ENCODE peak calls at places on chromosomes 4 and X, in ten cellular contexts. H is cardiac muscle cell, O is A673, N is dorsolateral prefrontal cortex, B is endodermal cell, G is IMR-90, Y is lung, M is mammary epithelial cell, P is tibial artery, S is psoas muscle. U is an unnamed sample. For H3K27me3, the result is how much of the 10 kb centered on the place peaks cover.

GRCh38 chr4:91170756-91171155 is 1043.6 kb downstream of the CCSER1 start:
- DNase-seq in H (no peak), O (no peak), N (no peak), B (no peak), G (no peak), Y (no peak), M (no peak), P (no peak), S (no peak), U (no peak)

GRCh38 chr4:57154926-57155325 is 44.7 kb upstream of the IGFBP7 start:
- DNase-seq in H (no peak), O (no peak), N (no peak), B (no peak), G (no peak), Y (no peak), M (no peak), P (no peak), S (no peak), U (no peak)

GRCh38 chrX:3191821-3192220 is 150.6 kb downstream of the ARSF start:
- DNase-seq in H (no peak), O (no peak), N (no peak), B (no peak), G (peak), Y (no peak), M (no peak), P (no peak), S (no peak), U (no peak)

GRCh38 chrX:23779025-23779424 is 3.9 kb upstream of the SAT1 start:
- DNase-seq in H (no peak), O (peak), N (no peak), B (no peak), G (peak), Y (no peak), M (peak), P (no peak), S (no peak), U (no peak)

GRCh38 chr4:127500242-127500641 is 132.5 kb upstream of the INTU start:
- DNase-seq in H (no peak), O (no peak), N (no peak), B (no peak), G (no peak), Y (no peak), M (no peak), P (no peak), S (no peak), U (no peak)

GRCh38 chrX:129701624-129702069 is 37.1 kb upstream of the XPNPEP2 start:
- DNase-seq in H (no peak), O (no peak), N (peak), B (no peak), G (peak), Y (no peak), M (no peak), P (peak), S (peak), U (no peak)

GRCh38 chr4:96194993-96195392 is 355.1 kb downstream of the PDHA2 start:
- DNase-seq in H (no peak), O (no peak), N (no peak), B (no peak), G (no peak), Y (no peak), M (no peak), P (no peak), S (no peak), U (no peak)

GRCh38 chr4:80173387-80173786 is 23.9 kb upstream of the PRDM8 start:
- DNase-seq in H (no peak), O (no peak), N (no peak), B (no peak), G (peak), Y (no peak), M (peak), P (no peak), S (no peak), U (no peak)

GRCh38 chrX:131728295-131729145 is 184.6 kb downstream of the OR13H1 start:
- DNase-seq in H (no peak), O (peak), N (peak), B (no peak), G (peak), Y (peak), M (peak), P (no peak), S (peak), U (no peak)

GRCh38 chr4:154858166-154858565 is 77.1 kb downstream of the RBM46 start:
- DNase-seq in H (no peak), O (no peak), N (no peak), B (no peak), G (no peak), Y (no peak), M (no peak), P (no peak), S (no peak), U (no peak)

DNA sequence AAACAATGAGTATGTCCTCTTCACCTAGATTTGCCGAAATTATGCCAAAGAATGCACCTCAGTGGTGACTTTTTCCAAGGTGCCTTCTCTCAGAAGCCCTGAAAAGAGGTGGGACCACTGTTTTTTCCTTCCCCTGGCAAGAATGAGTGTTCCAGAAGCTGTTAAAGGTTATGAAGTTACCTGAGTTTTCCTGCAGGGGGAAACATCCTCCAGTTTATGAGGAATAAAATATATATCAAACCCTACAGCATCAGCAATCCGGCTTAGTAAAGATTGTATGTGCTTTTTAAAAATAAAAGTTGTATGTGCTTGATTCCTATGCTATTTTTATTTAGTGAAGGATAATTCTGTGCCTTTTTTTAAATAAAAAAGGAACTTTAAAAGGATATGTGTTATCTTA is 73.3 kb downstream of the RBM46 start:
- DNase-seq in H (peak), O (peak), N (no peak), B (no peak), G (peak), Y (no peak), M (peak), P (no peak), S (no peak), U (no peak)
- TF ChIP-seq CTCF in H (peak), O (peak), N (no peak), B (peak), G (peak), Y (no peak), M (peak), P (no peak), S (no peak), U (peak)

GRCh38 chr4:77601614-77602187 is 3.9 kb upstream of the CXCL13 start:
- DNase-seq in H (no peak), O (no peak), N (no peak), B (no peak), G (no peak), Y (no peak), M (peak), P (no peak), S (no peak), U (no peak)

GRCh38 chr4:77600521-77601451 is 4.8 kb upstream of the CXCL13 start:
- DNase-seq in H (peak), O (peak), N (no peak), B (peak), G (peak), Y (no peak), M (peak), P (no peak), S (no peak), U (no peak)

GRCh38 chr4:77599378-77599777 is 6.2 kb upstream of the CXCL13 start:
- DNase-seq in H (no peak), O (peak), N (no peak), B (peak), G (peak), Y (no peak), M (peak), P (no peak), S (no peak), U (no peak)

GRCh38 chr4:77605210-77605902 is at the start of gene CXCL13:
- DNase-seq in H (no peak), O (no peak), N (no peak), B (no peak), G (no peak), Y (no peak), M (no peak), P (no peak), S (no peak), U (no peak)
- H3K27me3 ChIP-seq in H (under half), O (under half), N (under half), B (under half), G (under half), Y (under half), M (under half), P (under half), S (under half), U (under half)

GRCh38 chr4:24824720-24825119 is 29.3 kb downstream of the SOD3 start:
- DNase-seq in H (peak), O (no peak), N (no peak), B (no peak), G (no peak), Y (peak), M (peak), P (no peak), S (no peak), U (no peak)
- H3K27ac ChIP-seq in H (no peak), O (no peak), N (no peak), B (no peak), G (no peak), Y (no peak), M (no peak), P (no peak), S (no peak), U (no peak)

GRCh38 chr4:28225005-28225404 is 1364.4 kb downstream of the STIM2 start:
- DNase-seq in H (peak), O (peak), N (peak), B (peak), G (peak), Y (no peak), M (peak), P (no peak), S (no peak), U (no peak)
- TF ChIP-seq CTCF in H (peak), O (peak), N (peak), B (peak), G (peak), Y (no peak), M (peak), P (no peak), S (no peak), U (no peak)